ENCODE peak calls at places on chromosomes 7 and 10, in seven cellular contexts. One of them, this sample, is unnamed.

GRCh38 chr7:69922011-69922803 is 323.9 kb downstream of the AUTS2 start:
- DNase-seq in GM23248: no peak
- DNase-seq in stimulated activated CD4-positive, alpha-beta T cell treated with anti-CD3 and anti-CD28 coated beads, Interleukin-12 subunit alpha, Interleukin-12 subunit beta, amount 100 ng/mL, for 24 hours: no peak
- DNase-seq in retinal pigment epithelial cell: no peak
- DNase-seq in NCI-H82: no peak
- DNase-seq in Kasumi-1: no peak
- DNase-seq in HT1080: no peak
- DNase-seq in this sample: no peak

GRCh38 chr7:149607683-149608082 is 110.1 kb upstream of the ZNF746 start:
- DNase-seq in GM23248: no peak
- DNase-seq in stimulated activated CD4-positive, alpha-beta T cell treated with anti-CD3 and anti-CD28 coated beads, Interleukin-12 subunit alpha, Interleukin-12 subunit beta, amount 100 ng/mL, for 24 hours: no peak
- DNase-seq in retinal pigment epithelial cell: no peak
- DNase-seq in NCI-H82: no peak
- DNase-seq in Kasumi-1: no peak
- DNase-seq in HT1080: no peak
- DNase-seq in this sample: no peak

GRCh38 chr10:691216-691615 is 1.7 kb upstream of the DIP2C start:
- DNase-seq in GM23248: no peak
- DNase-seq in stimulated activated CD4-positive, alpha-beta T cell treated with anti-CD3 and anti-CD28 coated beads, Interleukin-12 subunit alpha, Interleukin-12 subunit beta, amount 100 ng/mL, for 24 hours: no peak
- DNase-seq in retinal pigment epithelial cell: no peak
- DNase-seq in NCI-H82: no peak
- DNase-seq in Kasumi-1: no peak
- DNase-seq in HT1080: no peak
- DNase-seq in this sample: no peak

GRCh38 chr7:66839814-66840213 is 81.2 kb upstream of the TMEM248 start:
- DNase-seq in GM23248: no peak
- DNase-seq in stimulated activated CD4-positive, alpha-beta T cell treated with anti-CD3 and anti-CD28 coated beads, Interleukin-12 subunit alpha, Interleukin-12 subunit beta, amount 100 ng/mL, for 24 hours: no peak
- DNase-seq in retinal pigment epithelial cell: no peak
- DNase-seq in NCI-H82: no peak
- DNase-seq in Kasumi-1: no peak
- DNase-seq in HT1080: no peak
- DNase-seq in this sample: no peak

GRCh38 chr10:99467236-99467999 is 37.0 kb upstream of the GOT1 start:
- DNase-seq in GM23248: no peak
- DNase-seq in stimulated activated CD4-positive, alpha-beta T cell treated with anti-CD3 and anti-CD28 coated beads, Interleukin-12 subunit alpha, Interleukin-12 subunit beta, amount 100 ng/mL, for 24 hours: no peak
- DNase-seq in retinal pigment epithelial cell: no peak
- DNase-seq in NCI-H82: no peak
- DNase-seq in Kasumi-1: no peak
- DNase-seq in HT1080: peak; percentile 37
- DNase-seq in this sample: no peak

GRCh38 chr7:82204694-82205093 is 238.9 kb downstream of the CACNA2D1 start:
- DNase-seq in GM23248: peak; percentile 76
- DNase-seq in stimulated activated CD4-positive, alpha-beta T cell treated with anti-CD3 and anti-CD28 coated beads, Interleukin-12 subunit alpha, Interleukin-12 subunit beta, amount 100 ng/mL, for 24 hours: no peak
- DNase-seq in retinal pigment epithelial cell: peak; percentile 13
- DNase-seq in NCI-H82: no peak
- DNase-seq in Kasumi-1: no peak
- DNase-seq in HT1080: peak; percentile 83
- DNase-seq in this sample: peak; percentile 15

GRCh38 chr7:151430391-151431205 is 9.3 kb downstream of the CRYGN start:
- DNase-seq in GM23248: no peak
- DNase-seq in stimulated activated CD4-positive, alpha-beta T cell treated with anti-CD3 and anti-CD28 coated beads, Interleukin-12 subunit alpha, Interleukin-12 subunit beta, amount 100 ng/mL, for 24 hours: no peak
- DNase-seq in retinal pigment epithelial cell: no peak
- DNase-seq in NCI-H82: no peak
- DNase-seq in Kasumi-1: no peak
- DNase-seq in HT1080: no peak
- DNase-seq in this sample: no peak

GRCh38 chr7:2785071-2785500 is 59.0 kb downstream of the GNA12 start:
- DNase-seq in GM23248: peak; percentile 31
- DNase-seq in stimulated activated CD4-positive, alpha-beta T cell treated with anti-CD3 and anti-CD28 coated beads, Interleukin-12 subunit alpha, Interleukin-12 subunit beta, amount 100 ng/mL, for 24 hours: no peak
- DNase-seq in retinal pigment epithelial cell: peak; percentile 98
- DNase-seq in NCI-H82: no peak
- DNase-seq in Kasumi-1: no peak
- DNase-seq in HT1080: peak; percentile 27
- DNase-seq in this sample: no peak

GRCh38 chr7:39825391-39825790 is 124.7 kb upstream of the CDK13 start:
- DNase-seq in GM23248: no peak
- DNase-seq in stimulated activated CD4-positive, alpha-beta T cell treated with anti-CD3 and anti-CD28 coated beads, Interleukin-12 subunit alpha, Interleukin-12 subunit beta, amount 100 ng/mL, for 24 hours: no peak
- DNase-seq in retinal pigment epithelial cell: no peak
- DNase-seq in NCI-H82: no peak
- DNase-seq in Kasumi-1: no peak
- DNase-seq in HT1080: no peak
- DNase-seq in this sample: peak; percentile 26

GRCh38 chr10:3140280-3140679 is 32.3 kb downstream of the PITRM1 start:
- DNase-seq in GM23248: no peak
- DNase-seq in stimulated activated CD4-positive, alpha-beta T cell treated with anti-CD3 and anti-CD28 coated beads, Interleukin-12 subunit alpha, Interleukin-12 subunit beta, amount 100 ng/mL, for 24 hours: no peak
- DNase-seq in retinal pigment epithelial cell: no peak
- DNase-seq in NCI-H82: no peak
- DNase-seq in Kasumi-1: no peak
- DNase-seq in HT1080: no peak
- DNase-seq in this sample: peak; percentile 29

GRCh38 chr7:151249732-151250072 is 1.2 kb upstream of the SMARCD3 start:
- DNase-seq in GM23248: peak; percentile 75
- DNase-seq in stimulated activated CD4-positive, alpha-beta T cell treated with anti-CD3 and anti-CD28 coated beads, Interleukin-12 subunit alpha, Interleukin-12 subunit beta, amount 100 ng/mL, for 24 hours: no peak
- DNase-seq in retinal pigment epithelial cell: no peak
- DNase-seq in NCI-H82: peak; percentile 34
- DNase-seq in Kasumi-1: no peak
- DNase-seq in HT1080: no peak
- DNase-seq in this sample: no peak

GRCh38 chr7:24755541-24756416 is 1.5 kb downstream of the GSDME start:
- DNase-seq in GM23248: peak; percentile 58
- DNase-seq in stimulated activated CD4-positive, alpha-beta T cell treated with anti-CD3 and anti-CD28 coated beads, Interleukin-12 subunit alpha, Interleukin-12 subunit beta, amount 100 ng/mL, for 24 hours: no peak
- DNase-seq in retinal pigment epithelial cell: no peak
- DNase-seq in NCI-H82: no peak
- DNase-seq in Kasumi-1: peak; percentile 30
- DNase-seq in HT1080: peak; percentile 93
- DNase-seq in this sample: peak; percentile 83

GRCh38 chr10:126216221-126216701 is 172.0 kb downstream of the ADAM12 start:
- DNase-seq in GM23248: peak; percentile 44
- DNase-seq in stimulated activated CD4-positive, alpha-beta T cell treated with anti-CD3 and anti-CD28 coated beads, Interleukin-12 subunit alpha, Interleukin-12 subunit beta, amount 100 ng/mL, for 24 hours: no peak
- DNase-seq in retinal pigment epithelial cell: peak; percentile 66
- DNase-seq in NCI-H82: peak; percentile 23
- DNase-seq in Kasumi-1: no peak
- DNase-seq in HT1080: no peak
- DNase-seq in this sample: no peak

GRCh38 chr10:103627111-103627892 is 133.8 kb downstream of the NEURL1 start:
- DNase-seq in GM23248: no peak
- DNase-seq in stimulated activated CD4-positive, alpha-beta T cell treated with anti-CD3 and anti-CD28 coated beads, Interleukin-12 subunit alpha, Interleukin-12 subunit beta, amount 100 ng/mL, for 24 hours: no peak
- DNase-seq in retinal pigment epithelial cell: no peak
- DNase-seq in NCI-H82: no peak
- DNase-seq in Kasumi-1: no peak
- DNase-seq in HT1080: no peak
- DNase-seq in this sample: no peak

GRCh38 chr10:98349508-98349922 is 65.5 kb downstream of the PYROXD2 start:
- DNase-seq in GM23248: peak; percentile 100
- DNase-seq in stimulated activated CD4-positive, alpha-beta T cell treated with anti-CD3 and anti-CD28 coated beads, Interleukin-12 subunit alpha, Interleukin-12 subunit beta, amount 100 ng/mL, for 24 hours: no peak
- DNase-seq in retinal pigment epithelial cell: no peak
- DNase-seq in NCI-H82: no peak
- DNase-seq in Kasumi-1: peak; percentile 59
- DNase-seq in HT1080: peak; percentile 60
- DNase-seq in this sample: peak; percentile 93

GRCh38 chr7:138125119-138125518 is 48.9 kb downstream of the AKR1D1 start:
- DNase-seq in GM23248: peak; percentile 44
- DNase-seq in stimulated activated CD4-positive, alpha-beta T cell treated with anti-CD3 and anti-CD28 coated beads, Interleukin-12 subunit alpha, Interleukin-12 subunit beta, amount 100 ng/mL, for 24 hours: no peak
- DNase-seq in retinal pigment epithelial cell: no peak
- DNase-seq in NCI-H82: no peak
- DNase-seq in Kasumi-1: no peak
- DNase-seq in HT1080: no peak
- DNase-seq in this sample: no peak

GRCh38 chr10:65423043-65423442 is 1502.8 kb upstream of the LRRTM3 start:
- DNase-seq in GM23248: no peak
- DNase-seq in stimulated activated CD4-positive, alpha-beta T cell treated with anti-CD3 and anti-CD28 coated beads, Interleukin-12 subunit alpha, Interleukin-12 subunit beta, amount 100 ng/mL, for 24 hours: no peak
- DNase-seq in retinal pigment epithelial cell: no peak
- DNase-seq in NCI-H82: no peak
- DNase-seq in Kasumi-1: no peak
- DNase-seq in HT1080: no peak
- DNase-seq in this sample: no peak

GRCh38 chr10:99809481-99809880 is 27.0 kb downstream of the ABCC2 start:
- DNase-seq in GM23248: no peak
- DNase-seq in stimulated activated CD4-positive, alpha-beta T cell treated with anti-CD3 and anti-CD28 coated beads, Interleukin-12 subunit alpha, Interleukin-12 subunit beta, amount 100 ng/mL, for 24 hours: no peak
- DNase-seq in retinal pigment epithelial cell: no peak
- DNase-seq in NCI-H82: no peak
- DNase-seq in Kasumi-1: no peak
- DNase-seq in HT1080: no peak
- DNase-seq in this sample: no peak

GRCh38 chr7:35004531-35005096 is 32.7 kb downstream of the DPY19L1 start:
- DNase-seq in GM23248: peak; percentile 20
- DNase-seq in stimulated activated CD4-positive, alpha-beta T cell treated with anti-CD3 and anti-CD28 coated beads, Interleukin-12 subunit alpha, Interleukin-12 subunit beta, amount 100 ng/mL, for 24 hours: no peak
- DNase-seq in retinal pigment epithelial cell: no peak
- DNase-seq in NCI-H82: no peak
- DNase-seq in Kasumi-1: no peak
- DNase-seq in HT1080: peak; percentile 86
- DNase-seq in this sample: no peak

GRCh38 chr7:952548-953441 is 1.7 kb downstream of the ADAP1 start:
- DNase-seq in GM23248: no peak
- DNase-seq in stimulated activated CD4-positive, alpha-beta T cell treated with anti-CD3 and anti-CD28 coated beads, Interleukin-12 subunit alpha, Interleukin-12 subunit beta, amount 100 ng/mL, for 24 hours: no peak
- DNase-seq in retinal pigment epithelial cell: no peak
- DNase-seq in NCI-H82: no peak
- DNase-seq in Kasumi-1: no peak
- DNase-seq in HT1080: no peak
- DNase-seq in this sample: no peak

GRCh38 chr10:101856626-101857025 is 13.0 kb upstream of the KCNIP2 start:
- DNase-seq in GM23248: peak; percentile 41
- DNase-seq in stimulated activated CD4-positive, alpha-beta T cell treated with anti-CD3 and anti-CD28 coated beads, Interleukin-12 subunit alpha, Interleukin-12 subunit beta, amount 100 ng/mL, for 24 hours: no peak
- DNase-seq in retinal pigment epithelial cell: no peak
- DNase-seq in NCI-H82: no peak
- DNase-seq in Kasumi-1: no peak
- DNase-seq in HT1080: peak; percentile 25
- DNase-seq in this sample: no peak

GRCh38 chr7:56287429-56288138 is 171.4 kb upstream of the NUPR2 start:
- DNase-seq in GM23248: peak; percentile 17
- DNase-seq in stimulated activated CD4-positive, alpha-beta T cell treated with anti-CD3 and anti-CD28 coated beads, Interleukin-12 subunit alpha, Interleukin-12 subunit beta, amount 100 ng/mL, for 24 hours: no peak
- DNase-seq in retinal pigment epithelial cell: no peak
- DNase-seq in NCI-H82: peak; percentile 54
- DNase-seq in Kasumi-1: peak; percentile 30
- DNase-seq in HT1080: no peak
- DNase-seq in this sample: no peak

GRCh38 chr10:82419981-82420380 is 545.0 kb downstream of the NRG3 start:
- DNase-seq in GM23248: no peak
- DNase-seq in stimulated activated CD4-positive, alpha-beta T cell treated with anti-CD3 and anti-CD28 coated beads, Interleukin-12 subunit alpha, Interleukin-12 subunit beta, amount 100 ng/mL, for 24 hours: no peak
- DNase-seq in retinal pigment epithelial cell: no peak
- DNase-seq in NCI-H82: no peak
- DNase-seq in Kasumi-1: no peak
- DNase-seq in HT1080: no peak
- DNase-seq in this sample: no peak

GRCh38 chr10:49134327-49134726 is 506 bp upstream of the FAM170B start:
- DNase-seq in GM23248: no peak
- DNase-seq in stimulated activated CD4-positive, alpha-beta T cell treated with anti-CD3 and anti-CD28 coated beads, Interleukin-12 subunit alpha, Interleukin-12 subunit beta, amount 100 ng/mL, for 24 hours: no peak
- DNase-seq in retinal pigment epithelial cell: no peak
- DNase-seq in NCI-H82: no peak
- DNase-seq in Kasumi-1: no peak
- DNase-seq in HT1080: no peak
- DNase-seq in this sample: peak; percentile 18

GRCh38 chr7:3880221-3880935 is 579.3 kb downstream of the SDK1 start:
- DNase-seq in GM23248: no peak
- DNase-seq in stimulated activated CD4-positive, alpha-beta T cell treated with anti-CD3 and anti-CD28 coated beads, Interleukin-12 subunit alpha, Interleukin-12 subunit beta, amount 100 ng/mL, for 24 hours: no peak
- DNase-seq in retinal pigment epithelial cell: no peak
- DNase-seq in NCI-H82: no peak
- DNase-seq in Kasumi-1: no peak
- DNase-seq in HT1080: no peak
- DNase-seq in this sample: no peak

GRCh38 chr10:124943301-124944092 is 1.6 kb downstream of the ZRANB1 start:
- DNase-seq in GM23248: peak; percentile 92
- DNase-seq in stimulated activated CD4-positive, alpha-beta T cell treated with anti-CD3 and anti-CD28 coated beads, Interleukin-12 subunit alpha, Interleukin-12 subunit beta, amount 100 ng/mL, for 24 hours: no peak
- DNase-seq in retinal pigment epithelial cell: no peak
- DNase-seq in NCI-H82: no peak
- DNase-seq in Kasumi-1: no peak
- DNase-seq in HT1080: peak; percentile 33
- DNase-seq in this sample: no peak

GRCh38 chr7:140876519-140877248 is 48.0 kb downstream of the BRAF start:
- DNase-seq in GM23248: peak; percentile 75
- DNase-seq in stimulated activated CD4-positive, alpha-beta T cell treated with anti-CD3 and anti-CD28 coated beads, Interleukin-12 subunit alpha, Interleukin-12 subunit beta, amount 100 ng/mL, for 24 hours: no peak
- DNase-seq in retinal pigment epithelial cell: peak; percentile 34
- DNase-seq in NCI-H82: no peak
- DNase-seq in Kasumi-1: peak; percentile 62
- DNase-seq in HT1080: peak; percentile 77
- DNase-seq in this sample: peak; percentile 60

GRCh38 chr7:91424372-91424771 is 160.1 kb downstream of the FZD1 start:
- DNase-seq in GM23248: no peak
- DNase-seq in stimulated activated CD4-positive, alpha-beta T cell treated with anti-CD3 and anti-CD28 coated beads, Interleukin-12 subunit alpha, Interleukin-12 subunit beta, amount 100 ng/mL, for 24 hours: no peak
- DNase-seq in retinal pigment epithelial cell: no peak
- DNase-seq in NCI-H82: peak; percentile 98
- DNase-seq in Kasumi-1: no peak
- DNase-seq in HT1080: no peak
- DNase-seq in this sample: peak; percentile 52

GRCh38 chr10:5692476-5693358 is 8.1 kb downstream of the TASOR2 start:
- DNase-seq in GM23248: peak; percentile 64
- DNase-seq in stimulated activated CD4-positive, alpha-beta T cell treated with anti-CD3 and anti-CD28 coated beads, Interleukin-12 subunit alpha, Interleukin-12 subunit beta, amount 100 ng/mL, for 24 hours: no peak
- DNase-seq in retinal pigment epithelial cell: no peak
- DNase-seq in NCI-H82: no peak
- DNase-seq in Kasumi-1: peak; percentile 61
- DNase-seq in HT1080: no peak
- DNase-seq in this sample: no peak

GRCh38 chr10:27341001-27341400 is 100.4 kb upstream of the ACBD5 start:
- DNase-seq in GM23248: no peak
- DNase-seq in stimulated activated CD4-positive, alpha-beta T cell treated with anti-CD3 and anti-CD28 coated beads, Interleukin-12 subunit alpha, Interleukin-12 subunit beta, amount 100 ng/mL, for 24 hours: no peak
- DNase-seq in retinal pigment epithelial cell: no peak
- DNase-seq in NCI-H82: no peak
- DNase-seq in Kasumi-1: no peak
- DNase-seq in HT1080: no peak
- DNase-seq in this sample: no peak

GRCh38 chr7:156148995-156149394 is 336.7 kb upstream of the SHH start:
- DNase-seq in GM23248: no peak
- DNase-seq in stimulated activated CD4-positive, alpha-beta T cell treated with anti-CD3 and anti-CD28 coated beads, Interleukin-12 subunit alpha, Interleukin-12 subunit beta, amount 100 ng/mL, for 24 hours: no peak
- DNase-seq in retinal pigment epithelial cell: no peak
- DNase-seq in NCI-H82: no peak
- DNase-seq in Kasumi-1: no peak
- DNase-seq in HT1080: no peak
- DNase-seq in this sample: no peak

GRCh38 chr7:115910541-115911164 is 119.9 kb downstream of the TFEC start:
- DNase-seq in GM23248: peak; percentile 41
- DNase-seq in stimulated activated CD4-positive, alpha-beta T cell treated with anti-CD3 and anti-CD28 coated beads, Interleukin-12 subunit alpha, Interleukin-12 subunit beta, amount 100 ng/mL, for 24 hours: no peak
- DNase-seq in retinal pigment epithelial cell: peak; percentile 36
- DNase-seq in NCI-H82: peak; percentile 51
- DNase-seq in Kasumi-1: peak; percentile 91
- DNase-seq in HT1080: peak; percentile 61
- DNase-seq in this sample: peak; percentile 74

GRCh38 chr7:134778941-134779740 is at the start of gene CALD1:
- DNase-seq in GM23248: peak; percentile 97
- DNase-seq in stimulated activated CD4-positive, alpha-beta T cell treated with anti-CD3 and anti-CD28 coated beads, Interleukin-12 subunit alpha, Interleukin-12 subunit beta, amount 100 ng/mL, for 24 hours: no peak
- DNase-seq in retinal pigment epithelial cell: peak; percentile 94
- DNase-seq in NCI-H82: peak; percentile 42
- DNase-seq in Kasumi-1: no peak
- DNase-seq in HT1080: peak; percentile 100
- DNase-seq in this sample: no peak

GRCh38 chr10:2222631-2223030 is 485.3 kb upstream of the ADARB2 start:
- DNase-seq in GM23248: no peak
- DNase-seq in stimulated activated CD4-positive, alpha-beta T cell treated with anti-CD3 and anti-CD28 coated beads, Interleukin-12 subunit alpha, Interleukin-12 subunit beta, amount 100 ng/mL, for 24 hours: no peak
- DNase-seq in retinal pigment epithelial cell: no peak
- DNase-seq in NCI-H82: no peak
- DNase-seq in Kasumi-1: no peak
- DNase-seq in HT1080: no peak
- DNase-seq in this sample: no peak

GRCh38 chr7:80791509-80791929 is 127.3 kb downstream of the SEMA3C start:
- DNase-seq in GM23248: no peak
- DNase-seq in stimulated activated CD4-positive, alpha-beta T cell treated with anti-CD3 and anti-CD28 coated beads, Interleukin-12 subunit alpha, Interleukin-12 subunit beta, amount 100 ng/mL, for 24 hours: no peak
- DNase-seq in retinal pigment epithelial cell: no peak
- DNase-seq in NCI-H82: peak; percentile 77
- DNase-seq in Kasumi-1: no peak
- DNase-seq in HT1080: no peak
- DNase-seq in this sample: no peak

GRCh38 chr10:79246209-79246581 is 101.1 kb upstream of the PPIF start:
- DNase-seq in GM23248: peak; percentile 84
- DNase-seq in stimulated activated CD4-positive, alpha-beta T cell treated with anti-CD3 and anti-CD28 coated beads, Interleukin-12 subunit alpha, Interleukin-12 subunit beta, amount 100 ng/mL, for 24 hours: no peak
- DNase-seq in retinal pigment epithelial cell: peak; percentile 43
- DNase-seq in NCI-H82: no peak
- DNase-seq in Kasumi-1: no peak
- DNase-seq in HT1080: no peak
- DNase-seq in this sample: no peak

GRCh38 chr10:397321-398068 is 262.2 kb downstream of the ZMYND11 start:
- DNase-seq in GM23248: no peak
- DNase-seq in stimulated activated CD4-positive, alpha-beta T cell treated with anti-CD3 and anti-CD28 coated beads, Interleukin-12 subunit alpha, Interleukin-12 subunit beta, amount 100 ng/mL, for 24 hours: no peak
- DNase-seq in retinal pigment epithelial cell: no peak
- DNase-seq in NCI-H82: no peak
- DNase-seq in Kasumi-1: no peak
- DNase-seq in HT1080: no peak
- DNase-seq in this sample: no peak

GRCh38 chr7:1458676-1459511 is at the start of gene MICALL2:
- DNase-seq in GM23248: peak; percentile 97
- DNase-seq in stimulated activated CD4-positive, alpha-beta T cell treated with anti-CD3 and anti-CD28 coated beads, Interleukin-12 subunit alpha, Interleukin-12 subunit beta, amount 100 ng/mL, for 24 hours: no peak
- DNase-seq in retinal pigment epithelial cell: peak; percentile 54
- DNase-seq in NCI-H82: no peak
- DNase-seq in Kasumi-1: no peak
- DNase-seq in HT1080: peak; percentile 89
- DNase-seq in this sample: peak; percentile 29

This sample was measured in MV-4-11.